ENCODE peak calls at places on chromosomes 6 and 20, in nine cellular contexts. One of them, this sample, is unnamed.

GRCh38 chr6:73497915-73498314 is 22.9 kb downstream of the EEF1A1 start:
- DNase-seq in stimulated activated CD4-positive, alpha-beta T cell treated with anti-CD3 and anti-CD28 coated beads, Interleukin-4, amount 100 ng/mL, for 24 hours: no peak
- DNase-seq in H9: no peak
- DNase-seq in effector memory CD8-positive, alpha-beta T cell: no peak
- DNase-seq in mucosa of gallbladder: no peak
- DNase-seq in putamen: no peak
- DNase-seq in GM10248: no peak
- DNase-seq in sigmoid colon: no peak
- DNase-seq in activated T-helper 1 cell treated with anti-CD3 and anti-CD28 coated beads, Interleukin-2, amount 50 U/mL, for 16 hours: no peak
- DNase-seq in this sample: no peak

GRCh38 chr6:89134723-89135122 is 11.1 kb upstream of the PM20D2 start:
- DNase-seq in effector memory CD8-positive, alpha-beta T cell: no peak
- DNase-seq in stimulated activated CD4-positive, alpha-beta T cell treated with anti-CD3 and anti-CD28 coated beads, Interleukin-4, amount 100 ng/mL, for 24 hours: no peak
- DNase-seq in GM10248: no peak
- DNase-seq in activated T-helper 1 cell treated with anti-CD3 and anti-CD28 coated beads, Interleukin-2, amount 50 U/mL, for 16 hours: no peak
- DNase-seq in putamen: no peak
- DNase-seq in sigmoid colon: no peak
- DNase-seq in mucosa of gallbladder: no peak
- DNase-seq in H9: no peak
- DNase-seq in this sample: no peak

GRCh38 chr6:101090281-101090680 is 209.2 kb upstream of the ASCC3 start:
- DNase-seq in activated T-helper 1 cell treated with anti-CD3 and anti-CD28 coated beads, Interleukin-2, amount 50 U/mL, for 16 hours: no peak
- DNase-seq in GM10248: no peak
- DNase-seq in H9: no peak
- DNase-seq in mucosa of gallbladder: no peak
- DNase-seq in sigmoid colon: no peak
- DNase-seq in effector memory CD8-positive, alpha-beta T cell: no peak
- DNase-seq in stimulated activated CD4-positive, alpha-beta T cell treated with anti-CD3 and anti-CD28 coated beads, Interleukin-4, amount 100 ng/mL, for 24 hours: no peak
- DNase-seq in putamen: no peak
- DNase-seq in this sample: no peak

GRCh38 chr6:9520417-9521151 is 894.3 kb downstream of the TFAP2A start:
- DNase-seq in effector memory CD8-positive, alpha-beta T cell: no peak
- DNase-seq in putamen: peak
- DNase-seq in sigmoid colon: no peak
- DNase-seq in stimulated activated CD4-positive, alpha-beta T cell treated with anti-CD3 and anti-CD28 coated beads, Interleukin-4, amount 100 ng/mL, for 24 hours: no peak
- DNase-seq in activated T-helper 1 cell treated with anti-CD3 and anti-CD28 coated beads, Interleukin-2, amount 50 U/mL, for 16 hours: no peak
- DNase-seq in H9: no peak
- DNase-seq in GM10248: no peak
- DNase-seq in mucosa of gallbladder: no peak
- DNase-seq in this sample: no peak

GRCh38 chr6:225121-225721 is 67.1 kb upstream of the DUSP22 start:
- DNase-seq in GM10248: no peak
- DNase-seq in sigmoid colon: no peak
- DNase-seq in activated T-helper 1 cell treated with anti-CD3 and anti-CD28 coated beads, Interleukin-2, amount 50 U/mL, for 16 hours: peak
- DNase-seq in putamen: no peak
- DNase-seq in effector memory CD8-positive, alpha-beta T cell: peak
- DNase-seq in H9: no peak
- DNase-seq in mucosa of gallbladder: no peak
- DNase-seq in stimulated activated CD4-positive, alpha-beta T cell treated with anti-CD3 and anti-CD28 coated beads, Interleukin-4, amount 100 ng/mL, for 24 hours: peak
- DNase-seq in this sample: peak

GRCh38 chr6:86440608-86441007 is 496.7 kb upstream of the HTR1E start:
- DNase-seq in mucosa of gallbladder: no peak
- DNase-seq in activated T-helper 1 cell treated with anti-CD3 and anti-CD28 coated beads, Interleukin-2, amount 50 U/mL, for 16 hours: no peak
- DNase-seq in stimulated activated CD4-positive, alpha-beta T cell treated with anti-CD3 and anti-CD28 coated beads, Interleukin-4, amount 100 ng/mL, for 24 hours: no peak
- DNase-seq in sigmoid colon: no peak
- DNase-seq in H9: no peak
- DNase-seq in putamen: no peak
- DNase-seq in GM10248: no peak
- DNase-seq in effector memory CD8-positive, alpha-beta T cell: no peak
- DNase-seq in this sample: no peak

GRCh38 chr6:108622601-108623335 is 62.1 kb downstream of the FOXO3 start:
- DNase-seq in effector memory CD8-positive, alpha-beta T cell: no peak
- DNase-seq in stimulated activated CD4-positive, alpha-beta T cell treated with anti-CD3 and anti-CD28 coated beads, Interleukin-4, amount 100 ng/mL, for 24 hours: no peak
- DNase-seq in sigmoid colon: peak
- DNase-seq in activated T-helper 1 cell treated with anti-CD3 and anti-CD28 coated beads, Interleukin-2, amount 50 U/mL, for 16 hours: no peak
- DNase-seq in GM10248: no peak
- DNase-seq in mucosa of gallbladder: peak
- DNase-seq in putamen: peak
- DNase-seq in H9: no peak
- DNase-seq in this sample: no peak

GRCh38 chr20:3692706-3693294 is 11.0 kb upstream of the ADAM33 start:
- DNase-seq in activated T-helper 1 cell treated with anti-CD3 and anti-CD28 coated beads, Interleukin-2, amount 50 U/mL, for 16 hours: no peak
- DNase-seq in GM10248: no peak
- DNase-seq in stimulated activated CD4-positive, alpha-beta T cell treated with anti-CD3 and anti-CD28 coated beads, Interleukin-4, amount 100 ng/mL, for 24 hours: no peak
- DNase-seq in mucosa of gallbladder: no peak
- DNase-seq in H9: no peak
- DNase-seq in sigmoid colon: no peak
- DNase-seq in putamen: no peak
- DNase-seq in effector memory CD8-positive, alpha-beta T cell: no peak
- DNase-seq in this sample: no peak

GRCh38 chr6:15623282-15624116 is 39.3 kb downstream of the DTNBP1 start:
- DNase-seq in sigmoid colon: peak
- DNase-seq in effector memory CD8-positive, alpha-beta T cell: no peak
- DNase-seq in GM10248: no peak
- DNase-seq in activated T-helper 1 cell treated with anti-CD3 and anti-CD28 coated beads, Interleukin-2, amount 50 U/mL, for 16 hours: no peak
- DNase-seq in mucosa of gallbladder: no peak
- DNase-seq in putamen: no peak
- DNase-seq in H9: no peak
- DNase-seq in stimulated activated CD4-positive, alpha-beta T cell treated with anti-CD3 and anti-CD28 coated beads, Interleukin-4, amount 100 ng/mL, for 24 hours: no peak
- DNase-seq in this sample: no peak

GRCh38 chr6:189676-190075 is 102.6 kb upstream of the DUSP22 start:
- DNase-seq in activated T-helper 1 cell treated with anti-CD3 and anti-CD28 coated beads, Interleukin-2, amount 50 U/mL, for 16 hours: no peak
- DNase-seq in GM10248: no peak
- DNase-seq in stimulated activated CD4-positive, alpha-beta T cell treated with anti-CD3 and anti-CD28 coated beads, Interleukin-4, amount 100 ng/mL, for 24 hours: no peak
- DNase-seq in H9: no peak
- DNase-seq in mucosa of gallbladder: no peak
- DNase-seq in effector memory CD8-positive, alpha-beta T cell: no peak
- DNase-seq in putamen: no peak
- DNase-seq in sigmoid colon: no peak
- DNase-seq in this sample: no peak

GRCh38 chr6:157281570-157281969 is 41.7 kb downstream of the TMEM242 start:
- DNase-seq in sigmoid colon: no peak
- DNase-seq in stimulated activated CD4-positive, alpha-beta T cell treated with anti-CD3 and anti-CD28 coated beads, Interleukin-4, amount 100 ng/mL, for 24 hours: no peak
- DNase-seq in H9: peak
- DNase-seq in effector memory CD8-positive, alpha-beta T cell: no peak
- DNase-seq in putamen: no peak
- DNase-seq in mucosa of gallbladder: no peak
- DNase-seq in activated T-helper 1 cell treated with anti-CD3 and anti-CD28 coated beads, Interleukin-2, amount 50 U/mL, for 16 hours: no peak
- DNase-seq in GM10248: no peak
- DNase-seq in this sample: no peak

GRCh38 chr20:62603021-62603906 is 39.0 kb upstream of the SLCO4A1 start:
- DNase-seq in stimulated activated CD4-positive, alpha-beta T cell treated with anti-CD3 and anti-CD28 coated beads, Interleukin-4, amount 100 ng/mL, for 24 hours: peak
- DNase-seq in activated T-helper 1 cell treated with anti-CD3 and anti-CD28 coated beads, Interleukin-2, amount 50 U/mL, for 16 hours: no peak
- DNase-seq in mucosa of gallbladder: peak
- DNase-seq in H9: no peak
- DNase-seq in sigmoid colon: peak
- DNase-seq in GM10248: peak
- DNase-seq in effector memory CD8-positive, alpha-beta T cell: peak
- DNase-seq in putamen: no peak
- DNase-seq in this sample: no peak

GRCh38 chr20:51985013-51985415 is 182.7 kb upstream of the SALL4 start:
- DNase-seq in effector memory CD8-positive, alpha-beta T cell: no peak
- DNase-seq in H9: no peak
- DNase-seq in putamen: no peak
- DNase-seq in GM10248: no peak
- DNase-seq in activated T-helper 1 cell treated with anti-CD3 and anti-CD28 coated beads, Interleukin-2, amount 50 U/mL, for 16 hours: no peak
- DNase-seq in stimulated activated CD4-positive, alpha-beta T cell treated with anti-CD3 and anti-CD28 coated beads, Interleukin-4, amount 100 ng/mL, for 24 hours: no peak
- DNase-seq in sigmoid colon: no peak
- DNase-seq in mucosa of gallbladder: no peak
- DNase-seq in this sample: no peak

GRCh38 chr20:57831326-57831991 is 121.6 kb upstream of the PMEPA1 start:
- DNase-seq in activated T-helper 1 cell treated with anti-CD3 and anti-CD28 coated beads, Interleukin-2, amount 50 U/mL, for 16 hours: no peak
- DNase-seq in effector memory CD8-positive, alpha-beta T cell: no peak
- DNase-seq in putamen: no peak
- DNase-seq in H9: no peak
- DNase-seq in sigmoid colon: no peak
- DNase-seq in stimulated activated CD4-positive, alpha-beta T cell treated with anti-CD3 and anti-CD28 coated beads, Interleukin-4, amount 100 ng/mL, for 24 hours: no peak
- DNase-seq in GM10248: no peak
- DNase-seq in mucosa of gallbladder: no peak
- DNase-seq in this sample: no peak

GRCh38 chr6:16698988-16699868 is 62.0 kb downstream of the ATXN1 start:
- DNase-seq in mucosa of gallbladder: no peak
- DNase-seq in activated T-helper 1 cell treated with anti-CD3 and anti-CD28 coated beads, Interleukin-2, amount 50 U/mL, for 16 hours: no peak
- DNase-seq in sigmoid colon: no peak
- DNase-seq in putamen: no peak
- DNase-seq in H9: no peak
- DNase-seq in stimulated activated CD4-positive, alpha-beta T cell treated with anti-CD3 and anti-CD28 coated beads, Interleukin-4, amount 100 ng/mL, for 24 hours: peak
- DNase-seq in GM10248: no peak
- DNase-seq in effector memory CD8-positive, alpha-beta T cell: no peak
- DNase-seq in this sample: no peak

GRCh38 chr6:51314965-51315364 is 496.3 kb downstream of the TFAP2B start:
- DNase-seq in putamen: no peak
- DNase-seq in GM10248: no peak
- DNase-seq in stimulated activated CD4-positive, alpha-beta T cell treated with anti-CD3 and anti-CD28 coated beads, Interleukin-4, amount 100 ng/mL, for 24 hours: no peak
- DNase-seq in mucosa of gallbladder: no peak
- DNase-seq in activated T-helper 1 cell treated with anti-CD3 and anti-CD28 coated beads, Interleukin-2, amount 50 U/mL, for 16 hours: no peak
- DNase-seq in H9: no peak
- DNase-seq in sigmoid colon: no peak
- DNase-seq in effector memory CD8-positive, alpha-beta T cell: no peak
- DNase-seq in this sample: no peak

GRCh38 chr20:59455392-59456341 is 148.7 kb upstream of the PHACTR3 start:
- DNase-seq in sigmoid colon: peak
- DNase-seq in H9: no peak
- DNase-seq in effector memory CD8-positive, alpha-beta T cell: no peak
- DNase-seq in stimulated activated CD4-positive, alpha-beta T cell treated with anti-CD3 and anti-CD28 coated beads, Interleukin-4, amount 100 ng/mL, for 24 hours: no peak
- DNase-seq in activated T-helper 1 cell treated with anti-CD3 and anti-CD28 coated beads, Interleukin-2, amount 50 U/mL, for 16 hours: no peak
- DNase-seq in GM10248: no peak
- DNase-seq in putamen: peak
- DNase-seq in mucosa of gallbladder: peak
- DNase-seq in this sample: no peak

GRCh38 chr6:2450546-2450945 is 205.1 kb upstream of the GMDS start:
- DNase-seq in sigmoid colon: no peak
- DNase-seq in putamen: no peak
- DNase-seq in effector memory CD8-positive, alpha-beta T cell: no peak
- DNase-seq in mucosa of gallbladder: peak
- DNase-seq in GM10248: no peak
- DNase-seq in H9: no peak
- DNase-seq in stimulated activated CD4-positive, alpha-beta T cell treated with anti-CD3 and anti-CD28 coated beads, Interleukin-4, amount 100 ng/mL, for 24 hours: no peak
- DNase-seq in activated T-helper 1 cell treated with anti-CD3 and anti-CD28 coated beads, Interleukin-2, amount 50 U/mL, for 16 hours: no peak
- DNase-seq in this sample: no peak

GRCh38 chr6:56642366-56643261 is at the start of gene DST:
- DNase-seq in putamen: no peak
- DNase-seq in stimulated activated CD4-positive, alpha-beta T cell treated with anti-CD3 and anti-CD28 coated beads, Interleukin-4, amount 100 ng/mL, for 24 hours: no peak
- DNase-seq in sigmoid colon: no peak
- DNase-seq in mucosa of gallbladder: peak
- DNase-seq in GM10248: no peak
- DNase-seq in effector memory CD8-positive, alpha-beta T cell: no peak
- DNase-seq in activated T-helper 1 cell treated with anti-CD3 and anti-CD28 coated beads, Interleukin-2, amount 50 U/mL, for 16 hours: no peak
- DNase-seq in H9: no peak
- DNase-seq in this sample: no peak

GRCh38 chr20:17611540-17612286 is 41.8 kb downstream of the DSTN start:
- DNase-seq in GM10248: peak
- DNase-seq in effector memory CD8-positive, alpha-beta T cell: no peak
- DNase-seq in sigmoid colon: peak
- DNase-seq in activated T-helper 1 cell treated with anti-CD3 and anti-CD28 coated beads, Interleukin-2, amount 50 U/mL, for 16 hours: no peak
- DNase-seq in mucosa of gallbladder: no peak
- DNase-seq in putamen: no peak
- DNase-seq in H9: peak
- DNase-seq in stimulated activated CD4-positive, alpha-beta T cell treated with anti-CD3 and anti-CD28 coated beads, Interleukin-4, amount 100 ng/mL, for 24 hours: no peak
- DNase-seq in this sample: no peak